ENCODE peak calls at places on chromosomes 2 and 18, in eight cellular contexts. B is HFFc6, Y is Right ventricle myocardium superior, H is progenitor cell of endocrine pancreas, R is EH, C is iris pigment epithelial cell, M is cardiac muscle cell, V is EL. U is an unnamed sample.
A peak's percentile ranks its signal among the peaks of the same experiment; 100 is the strongest.

GRCh38 chr2:61055557-61055956 is 10.1 kb upstream of the SANBR start:
- DNase-seq in B (no peak), Y (no peak), H (no peak), R (peak; percentile 7), C (no peak), M (peak; percentile 27), V (no peak), U (peak; percentile 3)

GRCh38 chr2:26577442-26578433 is 63.4 kb downstream of the CIB4 start:
- DNase-seq in B (peak; percentile 42), Y (peak; percentile 69), H (peak; percentile 60), R (peak; percentile 69), C (peak; percentile 36), M (peak; percentile 73), V (peak; percentile 63), U (peak; percentile 74)

GRCh38 chr2:223513771-223514455 is 88.2 kb downstream of the SCG2 start:
- DNase-seq in B (peak; percentile 44), Y (no peak), H (no peak), R (peak; percentile 45), C (no peak), M (no peak), V (peak; percentile 38), U (no peak)

GRCh38 chr2:172996387-172996961 is 79.2 kb upstream of the MAP3K20 start:
- DNase-seq in B (peak; percentile 34), Y (no peak), H (no peak), R (peak; percentile 69), C (peak; percentile 26), M (no peak), V (peak; percentile 40), U (no peak)

GRCh38 chr18:6613581-6613980 is 115.9 kb upstream of the ARHGAP28 start:
- DNase-seq in B (no peak), Y (no peak), H (no peak), R (no peak), C (no peak), M (no peak), V (no peak), U (no peak)

GRCh38 chr2:37564356-37564755 is 107.1 kb downstream of the CDC42EP3 start:
- DNase-seq in B (no peak), Y (no peak), H (no peak), R (no peak), C (no peak), M (no peak), V (no peak), U (no peak)

GRCh38 chr2:25281581-25281980 is 60.1 kb downstream of the DNMT3A start:
- DNase-seq in B (no peak), Y (no peak), H (no peak), R (no peak), C (no peak), M (no peak), V (no peak), U (no peak)

GRCh38 chr2:241770936-241771285 is 5.7 kb upstream of the GAL3ST2 start:
- DNase-seq in B (no peak), Y (no peak), H (no peak), R (no peak), C (no peak), M (no peak), V (no peak), U (no peak)

GRCh38 chr2:226995625-226996041 is 159.8 kb downstream of the RHBDD1 start:
- DNase-seq in B (no peak), Y (peak; percentile 59), H (no peak), R (peak; percentile 86), C (peak; percentile 94), M (peak; percentile 86), V (peak; percentile 57), U (peak; percentile 62)

GRCh38 chr2:66344087-66344663 is 90.8 kb upstream of the MEIS1 start:
- DNase-seq in B (no peak), Y (no peak), H (no peak), R (no peak), C (no peak), M (no peak), V (no peak), U (no peak)

GRCh38 chr2:30332791-30333453 is 101.6 kb downstream of the LBH start:
- DNase-seq in B (no peak), Y (no peak), H (no peak), R (no peak), C (no peak), M (no peak), V (no peak), U (peak; percentile 10)

GRCh38 chr18:59959606-59960005 is 59.8 kb downstream of the PMAIP1 start:
- DNase-seq in B (no peak), Y (no peak), H (no peak), R (no peak), C (no peak), M (no peak), V (no peak), U (no peak)

GRCh38 chr2:138395565-138396306 is 105.8 kb upstream of the SPOPL start:
- DNase-seq in B (peak; percentile 55), Y (peak; percentile 37), H (no peak), R (peak; percentile 66), C (peak; percentile 61), M (peak; percentile 77), V (peak; percentile 71), U (no peak)

GRCh38 chr2:113135354-113135753 is 8.0 kb downstream of the IL1RN start:
- DNase-seq in B (no peak), Y (no peak), H (no peak), R (no peak), C (no peak), M (no peak), V (no peak), U (no peak)

GRCh38 chr2:45782968-45783367 is 131.5 kb downstream of the PRKCE start:
- DNase-seq in B (no peak), Y (no peak), H (no peak), R (no peak), C (no peak), M (no peak), V (no peak), U (no peak)

GRCh38 chr18:7172611-7173010 is 55.0 kb upstream of the LAMA1 start:
- DNase-seq in B (no peak), Y (no peak), H (no peak), R (no peak), C (peak; percentile 60), M (no peak), V (no peak), U (no peak)

GRCh38 chr2:151051584-151052220 is 210.0 kb downstream of the RBM43 start:
- DNase-seq in B (peak; percentile 55), Y (no peak), H (no peak), R (peak; percentile 59), C (peak; percentile 70), M (peak; percentile 68), V (peak; percentile 60), U (peak; percentile 71)

GRCh38 chr2:120885749-120886148 is 150.1 kb downstream of the GLI2 start:
- DNase-seq in B (no peak), Y (peak; percentile 17), H (no peak), R (no peak), C (no peak), M (no peak), V (no peak), U (no peak)

GRCh38 chr2:240591784-240592183 is 5.2 kb downstream of the CAPN10 start:
- DNase-seq in B (no peak), Y (peak; percentile 27), H (no peak), R (no peak), C (no peak), M (no peak), V (no peak), U (no peak)

GRCh38 chr2:148726228-148726627 is 81.7 kb downstream of the EPC2 start:
- DNase-seq in B (no peak), Y (no peak), H (no peak), R (no peak), C (no peak), M (no peak), V (no peak), U (no peak)

GRCh38 chr2:113136828-113137775 is 9.7 kb downstream of the IL1RN start:
- DNase-seq in B (no peak), Y (no peak), H (no peak), R (peak; percentile 55), C (peak; percentile 44), M (peak; percentile 57), V (peak; percentile 45), U (peak; percentile 73)

GRCh38 chr2:233290446-233290845 is 17.2 kb upstream of the SAG start:
- DNase-seq in B (no peak), Y (no peak), H (no peak), R (no peak), C (no peak), M (no peak), V (no peak), U (no peak)

GRCh38 chr2:85540131-85540587 is 1.2 kb downstream of the MAT2A start:
- DNase-seq in B (no peak), Y (no peak), H (no peak), R (peak; percentile 39), C (no peak), M (peak; percentile 43), V (no peak), U (peak; percentile 35)

GRCh38 chr18:23178201-23178600 is 42.9 kb downstream of the CABLES1 start:
- DNase-seq in B (no peak), Y (no peak), H (no peak), R (no peak), C (no peak), M (no peak), V (no peak), U (no peak)

GRCh38 chr18:73007195-73007934 is 139.6 kb upstream of the NETO1 start:
- DNase-seq in B (no peak), Y (no peak), H (no peak), R (no peak), C (no peak), M (no peak), V (no peak), U (no peak)

GRCh38 chr2:240204431-240205276 is 64.2 kb upstream of the OTOS start:
- DNase-seq in B (no peak), Y (peak; percentile 57), H (no peak), R (no peak), C (no peak), M (no peak), V (peak; percentile 12), U (no peak)

GRCh38 chr2:175180701-175181103 is 808 bp downstream of the ATP5MC3 start:
- DNase-seq in B (peak; percentile 27), Y (peak; percentile 51), H (no peak), R (peak; percentile 57), C (peak; percentile 54), M (peak; percentile 53), V (peak; percentile 57), U (peak; percentile 58)

GRCh38 chr2:221554769-221555510 is 17.2 kb downstream of the EPHA4 start:
- DNase-seq in B (peak; percentile 42), Y (no peak), H (no peak), R (peak; percentile 56), C (peak; percentile 53), M (peak; percentile 37), V (peak; percentile 24), U (peak; percentile 30)

GRCh38 chr2:147086715-147087114 is 758.1 kb upstream of the ACVR2A start:
- DNase-seq in B (no peak), Y (no peak), H (no peak), R (no peak), C (no peak), M (no peak), V (no peak), U (no peak)

GRCh38 chr18:8634508-8634907 is 25.3 kb downstream of the RAB12 start:
- DNase-seq in B (no peak), Y (no peak), H (no peak), R (no peak), C (no peak), M (no peak), V (no peak), U (no peak)

U was measured in dermis blood vessel endothelial cell.